ENCODE peak calls at places on chromosomes 7 and 10, in nine cellular contexts. A, N, E, Z, T, J, S, B and G are unnamed samples.

GRCh38 chr7:24291271-24291670 is 7.3 kb downstream of the NPY start:
- DNase-seq in A (no peak), N (no peak), E (peak; percentile 15), Z (no peak), T (no peak), J (no peak), S (no peak), B (no peak), G (no peak)

GRCh38 chr10:22335204-22335956 is 9.9 kb upstream of the SPAG6 start:
- DNase-seq in A (no peak), N (no peak), E (peak; percentile 84), Z (no peak), T (peak; percentile 37), J (peak; percentile 77), S (no peak), B (no peak), G (peak; percentile 71)

GRCh38 chr7:85103352-85103751 is 83.5 kb downstream of the SEMA3D start:
- DNase-seq in A (no peak), N (no peak), E (peak; percentile 82), Z (no peak), T (no peak), J (no peak), S (no peak), B (no peak), G (no peak)

GRCh38 chr10:100531761-100532160 is 2.1 kb upstream of the NDUFB8 start:
- DNase-seq in A (no peak), N (no peak), E (no peak), Z (no peak), T (no peak), J (no peak), S (no peak), B (no peak), G (no peak)

GRCh38 chr10:110629680-110630191 is 14.4 kb upstream of the RBM20 start:
- DNase-seq in A (peak; percentile 64), N (peak; percentile 27), E (peak; percentile 82), Z (peak; percentile 74), T (peak; percentile 70), J (no peak), S (peak; percentile 46), B (peak; percentile 92), G (peak; percentile 35)

GRCh38 chr10:87646920-87647319 is 12.8 kb upstream of the PAPSS2 start:
- DNase-seq in A (no peak), N (no peak), E (no peak), Z (no peak), T (no peak), J (no peak), S (no peak), B (no peak), G (no peak)

GRCh38 chr10:124688889-124689670 is 55.1 kb downstream of the FAM53B start:
- DNase-seq in A (no peak), N (no peak), E (no peak), Z (no peak), T (peak; percentile 42), J (peak; percentile 63), S (no peak), B (no peak), G (no peak)

GRCh38 chr10:72736176-72736795 is 44.3 kb downstream of the MCU start:
- DNase-seq in A (peak; percentile 13), N (no peak), E (peak; percentile 46), Z (no peak), T (no peak), J (no peak), S (no peak), B (no peak), G (peak; percentile 64)

GRCh38 chr7:45651056-45651444 is 76.9 kb downstream of the ADCY1 start:
- DNase-seq in A (no peak), N (no peak), E (no peak), Z (no peak), T (no peak), J (no peak), S (no peak), B (no peak), G (no peak)

GRCh38 chr10:28913850-28914249 is 236.5 kb downstream of the BAMBI start:
- DNase-seq in A (no peak), N (no peak), E (peak; percentile 88), Z (no peak), T (no peak), J (no peak), S (no peak), B (no peak), G (no peak)

GRCh38 chr7:2029211-2029905 is 203.4 kb downstream of the MAD1L1 start:
- DNase-seq in A (no peak), N (no peak), E (no peak), Z (no peak), T (no peak), J (no peak), S (no peak), B (no peak), G (no peak)

GRCh38 chr7:28163955-28164354 is 16.6 kb downstream of the JAZF1 start:
- DNase-seq in A (no peak), N (no peak), E (no peak), Z (no peak), T (no peak), J (no peak), S (no peak), B (no peak), G (peak; percentile 40)

GRCh38 chr7:26853788-26854393 is 10.5 kb downstream of the SKAP2 start:
- DNase-seq in A (no peak), N (peak; percentile 7), E (peak; percentile 83), Z (no peak), T (peak; percentile 57), J (no peak), S (peak; percentile 60), B (peak; percentile 46), G (peak; percentile 50)

GRCh38 chr7:102117743-102118142 is 168.9 kb upstream of the SH2B2 start:
- DNase-seq in A (no peak), N (peak; percentile 29), E (no peak), Z (peak; percentile 72), T (no peak), J (no peak), S (no peak), B (no peak), G (peak; percentile 84)

GRCh38 chr10:47421057-47421952 is 37.2 kb upstream of the ZNF488 start:
- DNase-seq in A (no peak), N (peak; percentile 65), E (no peak), Z (peak; percentile 86), T (no peak), J (no peak), S (no peak), B (no peak), G (peak; percentile 31)

GRCh38 chr7:106139253-106140251 is 27.4 kb upstream of the SYPL1 start:
- DNase-seq in A (no peak), N (no peak), E (peak; percentile 58), Z (no peak), T (peak; percentile 28), J (no peak), S (no peak), B (no peak), G (peak; percentile 43)

GRCh38 chr7:66257481-66257880 is 52.3 kb downstream of the TPST1 start:
- DNase-seq in A (no peak), N (no peak), E (no peak), Z (no peak), T (no peak), J (no peak), S (no peak), B (no peak), G (no peak)

GRCh38 chr7:143884978-143885559 is 16.9 kb downstream of the TCAF1 start:
- DNase-seq in A (no peak), N (no peak), E (peak; percentile 93), Z (no peak), T (peak; percentile 82), J (no peak), S (peak; percentile 23), B (no peak), G (peak; percentile 91)

GRCh38 chr7:18429547-18429946 is 66.0 kb upstream of the HDAC9 start:
- DNase-seq in A (no peak), N (no peak), E (no peak), Z (no peak), T (no peak), J (no peak), S (no peak), B (no peak), G (peak; percentile 56)

GRCh38 chr10:14405076-14406065 is 74.6 kb upstream of the FRMD4A start:
- DNase-seq in A (no peak), N (peak; percentile 72), E (no peak), Z (peak; percentile 87), T (no peak), J (no peak), S (peak; percentile 21), B (no peak), G (peak; percentile 79)

GRCh38 chr7:69367785-69368184 is 230.5 kb upstream of the AUTS2 start:
- DNase-seq in A (no peak), N (no peak), E (no peak), Z (no peak), T (no peak), J (no peak), S (no peak), B (no peak), G (peak; percentile 11)

GRCh38 chr7:132666786-132667185 is 90.5 kb upstream of the PLXNA4 start:
- DNase-seq in A (no peak), N (no peak), E (no peak), Z (no peak), T (no peak), J (no peak), S (no peak), B (no peak), G (peak; percentile 20)

GRCh38 chr7:44062180-44062902 is 3.0 kb downstream of the PGAM2 start:
- DNase-seq in A (no peak), N (no peak), E (no peak), Z (no peak), T (no peak), J (no peak), S (no peak), B (no peak), G (no peak)

GRCh38 chr10:92822060-92822634 is 26.2 kb upstream of the EXOC6 start:
- DNase-seq in A (no peak), N (peak; percentile 77), E (peak; percentile 21), Z (peak; percentile 77), T (no peak), J (no peak), S (no peak), B (no peak), G (peak; percentile 32)

GRCh38 chr10:1205450-1206030 is 149.4 kb downstream of the WDR37 start:
- DNase-seq in A (no peak), N (no peak), E (no peak), Z (no peak), T (no peak), J (no peak), S (no peak), B (no peak), G (no peak)

GRCh38 chr10:341081-341740 is 206.0 kb downstream of the ZMYND11 start:
- DNase-seq in A (no peak), N (no peak), E (no peak), Z (no peak), T (no peak), J (no peak), S (no peak), B (no peak), G (no peak)

GRCh38 chr10:78937800-78938694 is 130.7 kb upstream of the ZMIZ1 start:
- DNase-seq in A (no peak), N (no peak), E (no peak), Z (no peak), T (peak; percentile 29), J (no peak), S (no peak), B (no peak), G (no peak)

GRCh38 chr7:49774459-49775064 is 1.1 kb downstream of the VWC2 start:
- DNase-seq in A (no peak), N (no peak), E (peak; percentile 55), Z (no peak), T (peak; percentile 45), J (no peak), S (no peak), B (no peak), G (no peak)